ENCODE peak calls at places on chromosomes 11 and 22, in five cellular contexts. M is activated CD8-positive, alpha-beta memory T cell treated with anti-CD3 and anti-CD28 coated beads, Interleukin-2, amount 50 U/mL, for 48 hours; U is activated gamma-delta T cell treated with anti-CD3 and anti-CD28 coated beads, Interleukin-2, amount 50 U/mL, for 16 hours; A is ACHN; L is HS-5. W is an unnamed sample.

GRCh38 chr11:70328556-70328955 is 58.1 kb downstream of the PPFIA1 start:
- DNase-seq in M (no peak), U (no peak), A (peak; percentile 68), L (no peak), W (peak; percentile 68)

GRCh38 chr22:38098410-38099249 is 11.9 kb downstream of the BAIAP2L2 start:
- DNase-seq in M (no peak), U (no peak), A (no peak), L (no peak), W (no peak)

GRCh38 chr22:23161029-23161428 is 15.8 kb downstream of the RAB36 start:
- DNase-seq in M (no peak), U (no peak), A (no peak), L (no peak), W (no peak)

GRCh38 chr11:126090452-126090851 is 27.8 kb upstream of the CDON start:
- DNase-seq in M (no peak), U (no peak), A (no peak), L (no peak), W (no peak)

GRCh38 chr11:127470485-127470884 is 469.9 kb upstream of the KIRREL3 start:
- DNase-seq in M (no peak), U (no peak), A (peak; percentile 30), L (no peak), W (no peak)

GRCh38 chr22:39478461-39478860 is 21.6 kb downstream of the MGAT3 start:
- DNase-seq in M (no peak), U (no peak), A (peak; percentile 43), L (no peak), W (peak; percentile 41)

GRCh38 chr22:36022162-36022561 is 6.5 kb downstream of the RBFOX2 start:
- DNase-seq in M (no peak), U (no peak), A (no peak), L (no peak), W (no peak)

GRCh38 chr11:36122715-36123114 is 166.5 kb downstream of the COMMD9 start:
- DNase-seq in M (no peak), U (no peak), A (no peak), L (no peak), W (no peak)

GRCh38 chr11:107696140-107696539 is 15.7 kb downstream of the SLN start:
- DNase-seq in M (no peak), U (no peak), A (peak; percentile 85), L (peak; percentile 87), W (peak; percentile 62)

GRCh38 chr11:116329354-116330090 is 443.3 kb downstream of the BUD13 start:
- DNase-seq in M (no peak), U (no peak), A (no peak), L (no peak), W (no peak)

GRCh38 chr11:32311351-32312077 is 123.8 kb downstream of the WT1 start:
- DNase-seq in M (no peak), U (no peak), A (no peak), L (no peak), W (peak; percentile 73)

GRCh38 chr11:18046116-18046777 is at the start of gene TPH1:
- DNase-seq in M (no peak), U (no peak), A (no peak), L (no peak), W (no peak)

GRCh38 chr11:19714387-19715363 is 2.0 kb downstream of the NAV2 start:
- DNase-seq in M (no peak), U (no peak), A (peak; percentile 78), L (peak; percentile 74), W (peak; percentile 89)

GRCh38 chr11:4886186-4886585 is 4.5 kb downstream of the OR51T1 start:
- DNase-seq in M (no peak), U (no peak), A (no peak), L (no peak), W (no peak)

GRCh38 chr11:6992026-6992425 is 28.1 kb downstream of the ZNF214 start:
- DNase-seq in M (no peak), U (no peak), A (no peak), L (no peak), W (no peak)

GRCh38 chr11:116861539-116861938 is 24.1 kb upstream of the APOA1 start:
- DNase-seq in M (no peak), U (no peak), A (no peak), L (peak; percentile 84), W (no peak)

GRCh38 chr22:43389227-43389836 is 22.5 kb upstream of the MPPED1 start:
- DNase-seq in M (no peak), U (no peak), A (no peak), L (no peak), W (no peak)

GRCh38 chr22:23257889-23258825 is 77.8 kb downstream of the BCR start:
- DNase-seq in M (no peak), U (no peak), A (no peak), L (no peak), W (no peak)

GRCh38 chr22:46025973-46026906 is 49.3 kb upstream of the WNT7B start:
- DNase-seq in M (no peak), U (no peak), A (no peak), L (no peak), W (no peak)

GRCh38 chr11:28702871-28703270 is 594.7 kb downstream of the METTL15 start:
- DNase-seq in M (no peak), U (no peak), A (no peak), L (no peak), W (no peak)

GRCh38 chr22:31083923-31084810 is 3.0 kb downstream of the SMTN start:
- DNase-seq in M (no peak), U (no peak), A (no peak), L (no peak), W (no peak)

GRCh38 chr11:114060402-114061052 is 1.0 kb downstream of the ZBTB16 start:
- DNase-seq in M (peak; percentile 66), U (no peak), A (no peak), L (no peak), W (no peak)

GRCh38 chr11:45885274-45885920 is at the start of gene MAPK8IP1:
- DNase-seq in M (peak; percentile 86), U (peak; percentile 18), A (peak; percentile 42), L (no peak), W (peak; percentile 38)

GRCh38 chr22:50153056-50153755 is 17.3 kb upstream of the PANX2 start:
- DNase-seq in M (no peak), U (no peak), A (no peak), L (no peak), W (no peak)

GRCh38 chr11:1203505-1204271 is 19.2 kb upstream of the MUC5B start:
- DNase-seq in M (no peak), U (no peak), A (no peak), L (no peak), W (no peak)

GRCh38 chr11:77152846-77153245 is 24.8 kb downstream of the MYO7A start:
- DNase-seq in M (no peak), U (no peak), A (no peak), L (no peak), W (no peak)

GRCh38 chr11:121389651-121390050 is 62.5 kb upstream of the SORL1 start:
- DNase-seq in M (no peak), U (no peak), A (no peak), L (no peak), W (no peak)

GRCh38 chr11:23875407-23875950 is 621.4 kb upstream of the LUZP2 start:
- DNase-seq in M (no peak), U (no peak), A (no peak), L (no peak), W (no peak)

GRCh38 chr11:94553938-94554337 is 10.2 kb downstream of the FUT4 start:
- DNase-seq in M (no peak), U (no peak), A (no peak), L (no peak), W (no peak)

GRCh38 chr11:85088286-85088685 is 538.9 kb downstream of the DLG2 start:
- DNase-seq in M (no peak), U (no peak), A (no peak), L (peak; percentile 15), W (no peak)

W was measured in Caki2.